ENCODE peak calls at places on chromosomes 2 and 18, in seven cellular contexts. One of them, this sample, is unnamed.

GRCh38 chr2:218370410-218371063 is 11.5 kb upstream of the SLC11A1 start:
- DNase-seq in GM12878: no peak
- DNase-seq in K562: no peak
- DNase-seq in GM12891: no peak
- DNase-seq in HepG2: peak
- DNase-seq in H1: no peak
- DNase-seq in SK-N-SH: no peak
- DNase-seq in this sample: no peak

GRCh38 chr2:27131429-27131828 is 3.0 kb downstream of the PREB start:
- DNase-seq in GM12878: no peak
- DNase-seq in K562: no peak
- DNase-seq in GM12891: no peak
- DNase-seq in HepG2: no peak
- DNase-seq in H1: no peak
- DNase-seq in SK-N-SH: no peak
- DNase-seq in this sample: no peak

GRCh38 chr2:58569460-58570185 is 328.5 kb upstream of the FANCL start:
- DNase-seq in GM12878: no peak
- DNase-seq in K562: no peak
- DNase-seq in GM12891: no peak
- DNase-seq in HepG2: no peak
- DNase-seq in H1: no peak
- DNase-seq in SK-N-SH: no peak
- DNase-seq in this sample: no peak

GRCh38 chr18:62289047-62289446 is 36.1 kb upstream of the TNFRSF11A start:
- DNase-seq in GM12878: no peak
- DNase-seq in K562: no peak
- DNase-seq in GM12891: no peak
- DNase-seq in HepG2: no peak
- DNase-seq in H1: no peak
- DNase-seq in SK-N-SH: no peak
- DNase-seq in this sample: no peak

GRCh38 chr18:12023375-12023774 is 42.1 kb downstream of the IMPA2 start:
- DNase-seq in GM12878: no peak
- DNase-seq in K562: no peak
- DNase-seq in GM12891: no peak
- DNase-seq in HepG2: no peak
- DNase-seq in H1: no peak
- DNase-seq in SK-N-SH: no peak
- DNase-seq in this sample: no peak

GRCh38 chr2:111119004-111119846 is 1.5 kb upstream of the BCL2L11 start:
- DNase-seq in GM12878: no peak
- DNase-seq in K562: no peak
- DNase-seq in GM12891: no peak
- DNase-seq in HepG2: no peak
- DNase-seq in H1: no peak
- DNase-seq in SK-N-SH: no peak
- DNase-seq in this sample: no peak

GRCh38 chr2:72153026-72153791 is 5.5 kb upstream of the CYP26B1 start:
- DNase-seq in GM12878: no peak
- DNase-seq in K562: no peak
- DNase-seq in GM12891: no peak
- DNase-seq in HepG2: no peak
- DNase-seq in H1: no peak
- DNase-seq in SK-N-SH: peak
- DNase-seq in this sample: no peak

GRCh38 chr2:228615501-228615900 is 434.0 kb upstream of the SPHKAP start:
- DNase-seq in GM12878: no peak
- DNase-seq in K562: no peak
- DNase-seq in GM12891: no peak
- DNase-seq in HepG2: no peak
- DNase-seq in H1: no peak
- DNase-seq in SK-N-SH: no peak
- DNase-seq in this sample: no peak

GRCh38 chr2:46283693-46284092 is 13.5 kb upstream of the EPAS1 start:
- DNase-seq in GM12878: no peak
- DNase-seq in K562: no peak
- DNase-seq in GM12891: no peak
- DNase-seq in HepG2: no peak
- DNase-seq in H1: no peak
- DNase-seq in SK-N-SH: no peak
- DNase-seq in this sample: no peak

GRCh38 chr2:170493698-170494097 is 221.4 kb upstream of the SP5 start:
- DNase-seq in GM12878: no peak
- DNase-seq in K562: no peak
- DNase-seq in GM12891: no peak
- DNase-seq in HepG2: no peak
- DNase-seq in H1: no peak
- DNase-seq in SK-N-SH: no peak
- DNase-seq in this sample: no peak

GRCh38 chr2:201471732-201472395 is 20.3 kb downstream of the STRADB start:
- DNase-seq in GM12878: no peak
- DNase-seq in K562: no peak
- DNase-seq in GM12891: no peak
- DNase-seq in HepG2: no peak
- DNase-seq in H1: no peak
- DNase-seq in SK-N-SH: no peak
- DNase-seq in this sample: no peak

GRCh38 chr18:37253424-37254255 is 312.0 kb downstream of the CELF4 start:
- DNase-seq in GM12878: no peak
- DNase-seq in K562: peak
- DNase-seq in GM12891: peak
- DNase-seq in HepG2: no peak
- DNase-seq in H1: no peak
- DNase-seq in SK-N-SH: peak
- DNase-seq in this sample: no peak

GRCh38 chr18:38539373-38539772 is 973.8 kb upstream of the CELF4 start:
- DNase-seq in GM12878: no peak
- DNase-seq in K562: no peak
- DNase-seq in GM12891: no peak
- DNase-seq in HepG2: no peak
- DNase-seq in H1: no peak
- DNase-seq in SK-N-SH: no peak
- DNase-seq in this sample: no peak

GRCh38 chr18:74497308-74497640 is 1.1 kb downstream of the CNDP2 start:
- DNase-seq in GM12878: no peak
- DNase-seq in K562: no peak
- DNase-seq in GM12891: no peak
- DNase-seq in HepG2: peak
- DNase-seq in H1: no peak
- DNase-seq in SK-N-SH: no peak
- DNase-seq in this sample: no peak

GRCh38 chr2:161676902-161677496 is 52.8 kb downstream of the SLC4A10 start:
- DNase-seq in GM12878: no peak
- DNase-seq in K562: no peak
- DNase-seq in GM12891: no peak
- DNase-seq in HepG2: no peak
- DNase-seq in H1: no peak
- DNase-seq in SK-N-SH: no peak
- DNase-seq in this sample: no peak

GRCh38 chr2:178280261-178280852 is 86.0 kb downstream of the OSBPL6 start:
- DNase-seq in GM12878: no peak
- DNase-seq in K562: peak
- DNase-seq in GM12891: no peak
- DNase-seq in HepG2: peak
- DNase-seq in H1: no peak
- DNase-seq in SK-N-SH: peak
- DNase-seq in this sample: no peak

GRCh38 chr2:65300134-65300771 is 72.6 kb downstream of the ACTR2 start:
- DNase-seq in GM12878: no peak
- DNase-seq in K562: no peak
- DNase-seq in GM12891: no peak
- DNase-seq in HepG2: no peak
- DNase-seq in H1: no peak
- DNase-seq in SK-N-SH: no peak
- DNase-seq in this sample: no peak

GRCh38 chr2:151238527-151239487 is 22.9 kb downstream of the RBM43 start:
- DNase-seq in GM12878: peak
- DNase-seq in K562: peak
- DNase-seq in GM12891: peak
- DNase-seq in HepG2: peak
- DNase-seq in H1: no peak
- DNase-seq in SK-N-SH: peak
- DNase-seq in this sample: peak

GRCh38 chr18:32771871-32772499 is 838 bp downstream of the KLHL14 start:
- DNase-seq in GM12878: no peak
- DNase-seq in K562: no peak
- DNase-seq in GM12891: no peak
- DNase-seq in HepG2: no peak
- DNase-seq in H1: no peak
- DNase-seq in SK-N-SH: peak
- DNase-seq in this sample: no peak

GRCh38 chr2:181784556-181784955 is 104.2 kb upstream of the NEUROD1 start:
- DNase-seq in GM12878: no peak
- DNase-seq in K562: no peak
- DNase-seq in GM12891: no peak
- DNase-seq in HepG2: peak
- DNase-seq in H1: no peak
- DNase-seq in SK-N-SH: no peak
- DNase-seq in this sample: no peak

GRCh38 chr2:135004005-135004746 is 43.1 kb downstream of the MAP3K19 start:
- DNase-seq in GM12878: peak
- DNase-seq in K562: peak
- DNase-seq in GM12891: peak
- DNase-seq in HepG2: peak
- DNase-seq in H1: peak
- DNase-seq in SK-N-SH: peak
- DNase-seq in this sample: peak
- TF ChIP-seq TAF1 in GM12878: no peak
- TF ChIP-seq TAF1 in K562: no peak
- TF ChIP-seq TAF1 in GM12891: no peak
- TF ChIP-seq TAF1 in HepG2: no peak
- TF ChIP-seq TAF1 in H1: no peak
- TF ChIP-seq TAF1 in SK-N-SH: no peak
- TF ChIP-seq TAF1 in this sample: no peak

GRCh38 chr2:49241991-49242390 is 87.7 kb upstream of the FSHR start:
- DNase-seq in GM12878: no peak
- DNase-seq in K562: no peak
- DNase-seq in GM12891: no peak
- DNase-seq in HepG2: no peak
- DNase-seq in H1: no peak
- DNase-seq in SK-N-SH: no peak
- DNase-seq in this sample: no peak
- TF ChIP-seq TAF1 in GM12878: no peak
- TF ChIP-seq TAF1 in K562: no peak
- TF ChIP-seq TAF1 in GM12891: no peak
- TF ChIP-seq TAF1 in HepG2: no peak
- TF ChIP-seq TAF1 in H1: no peak
- TF ChIP-seq TAF1 in SK-N-SH: no peak
- TF ChIP-seq TAF1 in this sample: no peak

GRCh38 chr18:45169610-45170009 is 445.7 kb upstream of the SLC14A2 start:
- DNase-seq in GM12878: no peak
- DNase-seq in K562: no peak
- DNase-seq in GM12891: no peak
- DNase-seq in HepG2: no peak
- DNase-seq in H1: no peak
- DNase-seq in SK-N-SH: no peak
- DNase-seq in this sample: no peak
- TF ChIP-seq TAF1 in GM12878: no peak
- TF ChIP-seq TAF1 in K562: no peak
- TF ChIP-seq TAF1 in GM12891: no peak
- TF ChIP-seq TAF1 in HepG2: no peak
- TF ChIP-seq TAF1 in H1: no peak
- TF ChIP-seq TAF1 in SK-N-SH: no peak
- TF ChIP-seq TAF1 in this sample: no peak

DNA sequence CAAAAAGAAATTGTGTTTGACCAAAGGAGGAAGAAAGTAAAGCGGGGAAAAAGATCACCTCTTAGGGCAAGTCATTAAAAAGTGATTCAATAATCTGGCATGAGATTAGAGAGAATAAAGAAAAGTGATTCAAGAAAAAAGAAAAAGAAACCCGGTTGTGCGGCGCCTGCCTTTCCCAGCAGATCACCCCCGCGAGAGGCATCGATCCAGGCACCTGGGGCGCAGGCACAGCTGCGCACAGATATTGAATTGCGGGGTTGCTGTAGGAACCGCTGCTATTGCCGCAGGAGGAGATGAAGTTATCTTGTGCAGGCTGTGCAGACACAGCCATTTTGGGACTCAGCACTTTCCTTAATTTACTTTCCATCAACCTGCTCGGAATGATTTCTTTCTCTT is 71.2 kb downstream of the PLB1 start:
- DNase-seq in GM12878: no peak
- DNase-seq in K562: no peak
- DNase-seq in GM12891: no peak
- DNase-seq in HepG2: no peak
- DNase-seq in H1: no peak
- DNase-seq in SK-N-SH: peak
- DNase-seq in this sample: no peak
- TF ChIP-seq TAF1 in GM12878: no peak
- TF ChIP-seq TAF1 in K562: no peak
- TF ChIP-seq TAF1 in GM12891: no peak
- TF ChIP-seq TAF1 in HepG2: no peak
- TF ChIP-seq TAF1 in H1: no peak
- TF ChIP-seq TAF1 in SK-N-SH: no peak
- TF ChIP-seq TAF1 in this sample: no peak